ENCODE peak calls at places on chromosomes 7 and 10, in ten cellular contexts. S, C, V, B, T, N, G, M, K and W are unnamed samples.

GRCh38 chr7:124084024-124084423 is 51.2 kb upstream of the TMEM229A start:
- DNase-seq in V (no peak), G (no peak), B (no peak), T (no peak), C (no peak), S (no peak), N (no peak), K (no peak), M (no peak), W (no peak)

GRCh38 chr10:130040351-130040750 is 70.3 kb downstream of the C10orf143 start:
- DNase-seq in C (no peak), M (no peak), N (no peak), B (no peak), G (no peak), K (no peak), S (peak; percentile 13), T (no peak), V (no peak), W (no peak)

GRCh38 chr7:55138663-55139062 is 119.8 kb downstream of the EGFR start:
- DNase-seq in K (no peak), N (no peak), G (no peak), C (no peak), S (no peak), T (no peak), V (no peak), M (no peak), B (no peak), W (no peak)

GRCh38 chr10:112637901-112638300 is 190.9 kb downstream of the VTI1A start:
- DNase-seq in K (no peak), S (no peak), N (no peak), T (no peak), G (no peak), B (no peak), M (no peak), C (no peak), V (peak; percentile 40), W (no peak)

GRCh38 chr7:139739863-139740597 is 37.8 kb downstream of the HIPK2 start:
- DNase-seq in B (peak; percentile 30), C (peak; percentile 56), N (no peak), M (no peak), T (no peak), K (no peak), S (no peak), G (peak; percentile 44), V (no peak), W (no peak)

GRCh38 chr10:20858292-20859124 is 38.6 kb downstream of the NEBL start:
- DNase-seq in C (no peak), T (no peak), M (no peak), V (no peak), N (peak; percentile 33), B (no peak), S (no peak), G (no peak), K (no peak), W (no peak)

GRCh38 chr10:67971311-67971710 is 86.9 kb downstream of the SIRT1 start:
- DNase-seq in G (no peak), K (no peak), B (no peak), T (no peak), S (no peak), C (no peak), M (no peak), V (no peak), N (no peak), W (no peak)

GRCh38 chr7:71784781-71785180 is 627.4 kb downstream of the CALN1 start:
- DNase-seq in G (no peak), B (no peak), C (no peak), K (no peak), N (no peak), S (no peak), V (no peak), T (no peak), M (no peak), W (no peak)

GRCh38 chr7:73452999-73453635 is 19.5 kb downstream of the FZD9 start:
- DNase-seq in V (no peak), T (no peak), M (no peak), G (no peak), B (no peak), K (no peak), C (no peak), N (no peak), S (no peak), W (no peak)

GRCh38 chr7:80593869-80594587 is 44.4 kb upstream of the CD36 start:
- DNase-seq in T (no peak), S (no peak), N (no peak), K (no peak), M (peak; percentile 70), V (no peak), C (no peak), G (no peak), B (no peak), W (no peak)

GRCh38 chr7:152899482-152900166 is 140.1 kb downstream of the ACTR3B start:
- DNase-seq in G (no peak), N (peak; percentile 2), T (no peak), C (no peak), M (peak; percentile 76), S (no peak), V (no peak), K (no peak), B (no peak), W (no peak)

GRCh38 chr10:20133669-20134189 is 317.5 kb downstream of the PLXDC2 start:
- DNase-seq in N (no peak), S (no peak), K (no peak), B (no peak), C (no peak), T (no peak), V (no peak), M (no peak), G (no peak), W (no peak)

GRCh38 chr7:28748934-28749584 is 209.1 kb downstream of the TRIL start:
- DNase-seq in B (no peak), G (no peak), N (peak; percentile 74), C (no peak), T (no peak), M (peak; percentile 61), K (no peak), S (no peak), V (no peak), W (no peak)

GRCh38 chr10:116475866-116476265 is 48.2 kb downstream of the PNLIPRP3 start:
- DNase-seq in S (no peak), C (no peak), G (no peak), V (no peak), T (no peak), B (no peak), M (no peak), N (no peak), K (no peak), W (no peak)

GRCh38 chr10:93337309-93337721 is 144.8 kb downstream of the MYOF start:
- DNase-seq in K (no peak), G (no peak), V (no peak), B (no peak), C (no peak), N (no peak), T (no peak), M (no peak), S (no peak), W (no peak)

GRCh38 chr7:127872122-127872521 is 159.1 kb downstream of the LRRC4 start:
- DNase-seq in S (no peak), M (no peak), C (no peak), T (no peak), V (no peak), G (no peak), N (no peak), K (no peak), B (no peak), W (no peak)

DNA sequence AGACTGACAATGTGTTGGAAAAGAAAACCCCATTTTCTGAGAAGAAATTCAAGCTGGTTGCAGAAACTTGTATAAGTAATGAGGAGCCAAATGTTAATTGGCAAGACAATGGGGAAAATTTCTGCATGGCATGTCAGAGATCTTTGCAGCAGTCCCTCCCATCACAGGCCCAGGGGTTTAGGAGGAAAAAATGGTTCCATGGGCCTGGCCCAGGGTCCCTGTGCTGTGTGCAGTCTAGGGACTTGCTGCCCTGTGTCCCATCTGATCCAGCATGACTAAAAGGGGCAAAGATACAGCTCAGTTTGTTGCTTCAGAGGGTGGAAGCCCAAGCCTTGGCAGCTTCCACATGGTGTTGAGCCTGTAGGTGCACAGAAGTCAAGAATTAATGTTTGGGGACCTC is 440.3 kb upstream of the TPK1 start:
- DNase-seq in M (no peak), V (no peak), B (no peak), G (no peak), N (no peak), C (no peak), T (no peak), S (no peak), K (no peak), W (no peak)
- H3K27ac ChIP-seq in M (no peak overlapping the region), V (no peak overlapping the region), B (no peak overlapping the region), G (no peak overlapping the region), N (no peak overlapping the region), C (no peak overlapping the region), T (no peak overlapping the region), S (no peak overlapping the region), K (no peak overlapping the region), W (no peak overlapping the region)

GRCh38 chr10:43444313-43444712 is 7.4 kb downstream of the ZNF487 start:
- DNase-seq in B (no peak), N (no peak), M (no peak), T (no peak), K (no peak), S (no peak), V (no peak), C (no peak), G (no peak), W (no peak)
- H3K27ac ChIP-seq in B (no peak overlapping the region), N (no peak overlapping the region), M (no peak overlapping the region), T (no peak overlapping the region), K (no peak overlapping the region), S (no peak overlapping the region), V (no peak overlapping the region), C (no peak overlapping the region), G (no peak overlapping the region), W (no peak overlapping the region)

DNA sequence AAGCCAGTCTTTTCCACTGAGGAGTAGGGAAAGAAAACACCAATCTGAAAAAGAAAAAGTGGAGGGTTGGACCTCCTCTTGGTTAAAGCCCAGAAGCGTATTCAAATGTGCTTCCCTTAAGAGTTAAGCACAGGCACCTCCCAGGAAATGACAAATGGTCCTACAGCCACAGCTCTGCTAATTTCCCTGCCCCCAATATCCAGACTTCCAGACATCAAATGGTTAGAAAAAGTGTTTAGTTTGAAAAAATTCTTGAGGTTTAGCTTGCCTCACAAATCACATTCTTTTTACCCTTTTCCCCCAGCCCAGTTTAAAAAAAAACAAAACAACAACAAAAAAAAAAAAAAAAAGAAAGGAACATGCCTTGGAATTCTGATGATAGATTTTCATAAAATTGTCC is 19.0 kb upstream of the COL1A2 start:
- DNase-seq in T (no peak), S (no peak), M (no peak), N (peak; percentile 99), B (no peak), K (peak; percentile 41), C (peak; percentile 44), G (no peak), V (no peak), W (no peak)
- H3K27ac ChIP-seq in T (peak overlapping the region; percentile 50), S (no peak overlapping the region), M (peak overlapping the region; percentile 66), N (peak overlapping the region; percentile 87), B (no peak overlapping the region), K (peak overlapping the region; percentile 77), C (peak overlapping the region; percentile 87), G (peak overlapping the region; percentile 86), V (peak overlapping the region; percentile 35), W (no peak overlapping the region)

DNA sequence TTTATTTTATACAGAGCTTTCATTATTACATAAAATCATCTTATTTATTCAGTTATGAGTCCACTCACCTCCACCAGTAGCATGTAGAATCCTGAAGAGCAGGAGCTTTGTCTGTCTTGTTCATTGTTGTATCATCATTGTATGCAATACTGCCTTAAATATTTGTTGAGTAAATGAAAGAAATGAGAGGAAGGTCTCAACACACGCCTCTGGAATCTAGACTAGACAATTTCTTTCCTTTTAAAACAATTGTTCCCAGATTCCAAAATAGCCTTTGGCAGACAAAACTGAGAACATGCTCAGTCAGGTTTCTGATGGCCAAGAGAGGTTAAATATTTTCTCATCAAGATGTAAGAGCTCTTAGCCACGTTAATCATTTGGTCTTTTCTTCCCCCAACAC is 173.1 kb upstream of the AGR3 start:
- DNase-seq in S (no peak), G (no peak), M (no peak), C (no peak), N (no peak), T (no peak), B (no peak), K (no peak), V (no peak), W (no peak)
- H3K27ac ChIP-seq in S (no peak overlapping the region), G (no peak overlapping the region), M (no peak overlapping the region), C (no peak overlapping the region), N (no peak overlapping the region), T (no peak overlapping the region), B (no peak overlapping the region), K (no peak overlapping the region), V (no peak overlapping the region), W (peak overlapping the region; percentile 70)